ENCODE peak calls at places on chromosomes 2 and 18, in four cellular contexts. W is Peyer's patch, P is AG10803, R is dorsolateral prefrontal cortex. O is an unnamed sample.

GRCh38 chr2:239328306-239329191 is 72.3 kb downstream of the HDAC4 start:
- DNase-seq in P (peak), W (peak), R (no peak), O (peak)

GRCh38 chr2:38959938-38960608 is 70.4 kb downstream of the ARHGEF33 start:
- DNase-seq in R (peak), P (peak), W (peak), O (peak)

GRCh38 chr2:216775043-216775453 is 79.7 kb upstream of the IGFBP5 start:
- DNase-seq in P (peak), R (no peak), W (no peak), O (no peak)

GRCh38 chr2:115161531-115162453 is 719.4 kb downstream of the DPP10 start:
- DNase-seq in W (no peak), R (peak), P (no peak), O (no peak)

GRCh38 chr2:138373993-138374408 is 127.6 kb upstream of the SPOPL start:
- DNase-seq in P (peak), W (no peak), R (no peak), O (no peak)

GRCh38 chr18:47931707-47932103 is 1.2 kb upstream of the SMAD2 start:
- DNase-seq in P (no peak), W (peak), R (no peak), O (no peak)

GRCh38 chr2:170354409-170354808 is 176.5 kb downstream of the MYO3B start:
- DNase-seq in W (no peak), P (no peak), R (no peak), O (no peak)

GRCh38 chr2:102358496-102358895 is 2.9 kb downstream of the IL18R1 start:
- DNase-seq in P (no peak), W (no peak), R (no peak), O (no peak)

GRCh38 chr2:20647764-20648164 is 3.1 kb downstream of the HS1BP3 start:
- DNase-seq in R (no peak), W (no peak), P (no peak), O (no peak)

GRCh38 chr2:217797661-217798069 is 205.1 kb downstream of the TNS1 start:
- DNase-seq in R (no peak), P (no peak), W (no peak), O (no peak)

GRCh38 chr2:181106789-181107418 is 126.5 kb downstream of the UBE2E3 start:
- DNase-seq in W (no peak), P (peak), R (no peak), O (no peak)

GRCh38 chr2:169507698-169508097 is 1.8 kb upstream of the KLHL41 start:
- DNase-seq in P (peak), R (no peak), W (no peak), O (no peak)

GRCh38 chr2:205650450-205650849 is 31.9 kb upstream of the NRP2 start:
- DNase-seq in P (peak), R (no peak), W (no peak), O (no peak)

GRCh38 chr2:107635883-107636282 is 190.8 kb upstream of the RGPD4 start:
- DNase-seq in P (peak), R (no peak), W (no peak), O (no peak)

GRCh38 chr2:157182204-157182709 is 75.2 kb upstream of the GALNT5 start:
- DNase-seq in W (no peak), R (peak), P (no peak), O (no peak)

GRCh38 chr2:671072-671471 is 6.1 kb downstream of the TMEM18 start:
- DNase-seq in R (no peak), W (no peak), P (no peak), O (no peak)

GRCh38 chr2:671787-672605 is 5.2 kb downstream of the TMEM18 start:
- DNase-seq in P (no peak), R (no peak), W (no peak), O (no peak)

GRCh38 chr2:673016-673415 is 4.2 kb downstream of the TMEM18 start:
- DNase-seq in P (no peak), R (no peak), W (no peak), O (no peak)

GRCh38 chr2:673615-674318 is 3.4 kb downstream of the TMEM18 start:
- DNase-seq in P (peak), W (no peak), R (no peak), O (no peak)

DNA sequence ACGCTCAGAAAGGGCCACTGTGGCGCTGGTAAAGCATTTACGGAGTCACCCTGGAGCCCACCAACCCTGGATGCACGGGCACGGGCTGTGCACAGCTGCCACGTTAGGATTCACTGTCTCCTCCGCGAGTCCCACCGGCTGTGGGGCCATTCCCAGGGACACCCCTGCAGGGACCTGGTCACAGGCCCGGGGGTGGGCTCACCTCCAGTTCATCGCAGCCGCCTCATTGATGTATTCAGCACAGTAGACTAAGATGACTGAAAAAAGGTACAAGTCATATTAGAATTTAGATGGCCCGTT is 4.7 kb downstream of the TMEM18 start:
- DNase-seq in P (no peak), W (no peak), R (no peak), O (no peak)
- TF ChIP-seq CTCF in P (no peak), W (no peak), R (no peak), O (no peak)

GRCh38 chr2:174035117-174035516 is 69.9 kb upstream of the SP3 start:
- DNase-seq in W (no peak), R (no peak), P (no peak), O (no peak)

GRCh38 chr2:174033163-174033550 is 68.0 kb upstream of the SP3 start:
- DNase-seq in P (no peak), W (no peak), R (no peak), O (no peak)

GRCh38 chr2:174036825-174037224 is 71.7 kb upstream of the SP3 start:
- DNase-seq in P (no peak), R (no peak), W (no peak), O (no peak)

GRCh38 chr2:174038472-174038871 is 73.3 kb upstream of the SP3 start:
- DNase-seq in P (no peak), W (no peak), R (no peak), O (no peak)

DNA sequence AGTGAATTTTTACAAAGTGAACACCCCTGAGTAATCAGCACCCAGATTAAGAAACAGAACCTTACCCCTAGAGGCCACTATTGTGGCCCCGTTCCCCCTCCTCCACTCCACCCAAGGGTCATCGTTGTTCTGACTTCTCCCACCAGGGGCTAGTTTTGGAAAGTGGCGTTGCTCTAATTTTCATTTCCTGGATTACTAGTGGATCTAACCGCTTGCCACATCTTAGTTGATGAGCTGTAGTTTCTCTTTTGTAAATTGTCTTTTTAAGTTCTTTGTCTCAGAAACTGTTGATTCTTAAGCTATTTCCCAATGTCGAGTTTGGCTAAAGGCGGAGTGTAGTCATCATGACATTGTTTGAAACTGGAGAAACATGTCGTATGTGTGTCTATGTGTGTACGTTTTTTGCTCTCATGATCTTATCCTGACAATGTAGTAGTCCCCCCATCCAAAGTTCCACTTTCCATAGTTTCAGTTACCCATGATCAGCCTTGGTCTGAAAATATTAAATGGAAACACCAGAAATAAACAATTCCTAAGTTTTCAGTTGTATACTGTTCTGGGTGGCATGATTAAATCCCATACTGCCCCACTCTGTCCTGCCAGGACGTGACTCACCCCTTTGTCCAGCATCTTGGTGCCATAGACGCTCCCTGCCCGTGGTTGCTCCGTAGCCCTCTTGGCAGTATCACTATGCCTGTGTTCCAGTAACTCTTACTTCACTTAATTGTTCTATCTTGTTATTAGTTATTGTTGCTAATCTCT is 71.0 kb upstream of the SP3 start:
- DNase-seq in R (no peak), W (no peak), P (peak), O (no peak)
- TF ChIP-seq CTCF in R (no peak), W (no peak), P (peak), O (no peak)

DNA sequence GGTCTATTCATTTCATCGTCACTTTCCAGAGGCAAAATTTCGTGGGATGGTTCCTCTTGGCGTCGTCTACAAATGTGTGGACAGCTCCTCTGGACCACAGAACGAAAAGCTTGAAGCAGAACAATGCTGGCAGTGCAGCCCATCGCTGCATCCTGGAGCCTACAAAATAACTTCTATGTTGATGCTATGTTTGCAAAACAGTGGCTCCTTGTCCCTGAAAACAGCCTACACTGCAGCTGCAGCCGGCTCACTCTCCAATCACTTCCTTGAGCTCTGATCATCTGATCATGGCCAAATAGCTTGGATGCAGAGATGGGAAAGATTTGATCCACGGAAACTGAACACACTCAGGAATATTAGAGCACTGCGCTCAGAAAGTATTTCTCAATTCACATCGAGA is 60.0 kb downstream of the DOCK10 start:
- DNase-seq in W (no peak), P (peak), R (peak), O (no peak)
- TF ChIP-seq CTCF in W (no peak), P (no peak), R (no peak), O (no peak)

GRCh38 chr18:51946946-51947345 is 393.1 kb upstream of the DCC start:
- DNase-seq in P (no peak), R (no peak), W (no peak), O (no peak)
- TF ChIP-seq CTCF in P (no peak), R (no peak), W (no peak), O (no peak)

GRCh38 chr2:24352664-24353063 is 7.7 kb downstream of the ITSN2 start:
- DNase-seq in P (no peak), W (no peak), R (no peak), O (no peak)

GRCh38 chr2:24351627-24351938 is 8.8 kb downstream of the ITSN2 start:
- DNase-seq in R (no peak), P (no peak), W (no peak), O (no peak)

GRCh38 chr2:24350826-24351626 is 9.3 kb downstream of the ITSN2 start:
- DNase-seq in R (no peak), W (no peak), P (no peak), O (no peak)

GRCh38 chr2:24353364-24353763 is 7.0 kb downstream of the ITSN2 start:
- DNase-seq in R (no peak), P (no peak), W (no peak), O (no peak)

GRCh38 chr2:24351981-24352380 is 8.4 kb downstream of the ITSN2 start:
- DNase-seq in R (no peak), W (no peak), P (no peak), O (no peak)
- TF ChIP-seq CTCF in R (no peak), W (no peak), P (peak), O (no peak)

GRCh38 chr2:2234398-2234797 is 96.7 kb downstream of the MYT1L start:
- DNase-seq in R (no peak), P (no peak), W (no peak), O (no peak)
- TF ChIP-seq CTCF in R (no peak), P (no peak), W (no peak), O (no peak)

GRCh38 chr18:50051288-50051687 is 143.7 kb downstream of the MYO5B start:
- DNase-seq in P (no peak), R (no peak), W (no peak), O (no peak)
- TF ChIP-seq CTCF in P (no peak), R (no peak), W (peak), O (no peak)

GRCh38 chr18:3346487-3346886 is 84.6 kb downstream of the MYL12B start:
- DNase-seq in P (no peak), R (no peak), W (no peak), O (no peak)

GRCh38 chr18:3347286-3347803 is 85.4 kb downstream of the MYL12B start:
- DNase-seq in P (no peak), W (no peak), R (no peak), O (no peak)

GRCh38 chr18:3350021-3350420 is 88.1 kb downstream of the MYL12B start:
- DNase-seq in W (no peak), P (no peak), R (no peak), O (no peak)

GRCh38 chr18:3354506-3354905 is 92.6 kb downstream of the MYL12B start:
- DNase-seq in P (no peak), W (no peak), R (no peak), O (no peak)

GRCh38 chr18:3350566-3351527 is 88.9 kb downstream of the MYL12B start:
- DNase-seq in W (no peak), P (no peak), R (no peak), O (no peak)
- TF ChIP-seq CTCF in W (no peak), P (no peak), R (no peak), O (no peak)

DNA sequence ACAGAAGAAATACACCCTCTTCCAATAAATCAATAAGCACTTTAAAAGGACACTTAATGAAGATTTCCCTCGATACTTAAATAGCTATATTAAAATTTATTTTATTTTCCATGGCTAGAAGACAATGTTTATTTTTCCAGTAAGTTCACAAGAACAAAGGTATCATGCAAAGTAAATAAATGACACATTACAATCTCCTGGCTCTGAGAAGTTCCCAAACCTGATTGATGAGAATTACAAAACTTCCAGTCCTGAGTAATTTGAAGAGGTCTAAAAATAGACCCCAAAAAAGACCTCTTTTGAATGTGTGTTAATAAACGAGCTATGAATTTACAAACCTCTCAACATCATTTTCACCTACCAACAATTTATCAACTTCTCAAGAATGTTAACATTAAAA is 1.5 kb upstream of the PEX13 start:
- DNase-seq in P (no peak), R (no peak), W (no peak), O (no peak)
- TF ChIP-seq CTCF in P (no peak), R (no peak), W (no peak), O (no peak)

DNA sequence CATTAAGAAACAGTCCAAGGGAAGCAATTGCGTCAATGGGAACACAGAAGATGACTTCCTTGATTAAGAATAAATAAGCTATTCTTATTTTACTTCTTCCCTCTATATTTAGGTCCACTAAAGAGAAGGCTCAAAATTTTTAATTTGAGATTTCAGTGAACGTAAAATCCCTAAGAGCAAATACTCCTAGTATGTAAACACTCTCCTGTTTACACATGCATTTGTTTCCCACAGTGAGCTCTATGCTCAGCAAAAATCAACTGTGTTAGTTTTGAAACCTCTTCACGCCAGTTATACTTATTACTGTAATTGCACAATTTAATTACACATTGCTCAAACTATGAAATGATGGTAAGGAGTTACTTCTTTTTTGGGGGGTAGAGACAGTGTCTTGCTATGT is 8.8 kb downstream of the SLC39A6 start:
- DNase-seq in P (no peak), W (no peak), R (no peak), O (no peak)
- TF ChIP-seq CTCF in P (no peak), W (no peak), R (no peak), O (no peak)

O was measured in natural killer cell.